ENCODE peak calls at places on chromosomes 2 and 18, in four cellular contexts. K, Q, F and B are unnamed samples.

GRCh38 chr2:49901202-49901865 is 747.0 kb upstream of the FSHR start:
- DNase-seq in Q (no peak), K (no peak), F (no peak), B (no peak)

GRCh38 chr2:31319391-31320175 is 85.6 kb downstream of the EHD3 start:
- DNase-seq in K (no peak), Q (no peak), F (peak; percentile 32), B (no peak)

GRCh38 chr18:25743661-25744151 is 346.7 kb downstream of the SS18 start:
- DNase-seq in Q (peak; percentile 56), K (no peak), F (no peak), B (no peak)

GRCh38 chr18:9094307-9095226 is 7.9 kb upstream of the NDUFV2 start:
- DNase-seq in F (no peak), K (peak; percentile 92), Q (no peak), B (no peak)

GRCh38 chr2:151095463-151095862 is 166.2 kb downstream of the RBM43 start:
- DNase-seq in F (no peak), Q (no peak), K (no peak), B (no peak)

GRCh38 chr2:189305291-189305943 is 125.9 kb upstream of the COL5A2 start:
- DNase-seq in Q (no peak), F (no peak), K (no peak), B (no peak)

GRCh38 chr18:57025525-57025924 is 121.4 kb upstream of the BOD1L2 start:
- DNase-seq in Q (no peak), K (no peak), F (no peak), B (no peak)

GRCh38 chr18:23226930-23227728 is 91.8 kb downstream of the CABLES1 start:
- DNase-seq in Q (no peak), K (no peak), F (no peak), B (no peak)

GRCh38 chr18:12317664-12318333 is 9.8 kb downstream of the TUBB6 start:
- DNase-seq in F (no peak), K (no peak), Q (no peak), B (no peak)

GRCh38 chr2:204479557-204479956 is 65.7 kb upstream of the PARD3B start:
- DNase-seq in K (no peak), Q (no peak), F (no peak), B (no peak)

GRCh38 chr18:10230072-10230471 is 224.4 kb upstream of the APCDD1 start:
- DNase-seq in F (no peak), K (peak; percentile 23), Q (peak; percentile 21), B (no peak)

GRCh38 chr2:26456701-26457224 is 21.2 kb downstream of the OTOF start:
- DNase-seq in K (peak; percentile 82), Q (no peak), F (no peak), B (no peak)

GRCh38 chr2:164737612-164738081 is 104.0 kb downstream of the COBLL1 start:
- DNase-seq in K (peak; percentile 82), F (no peak), Q (peak; percentile 69), B (peak; percentile 46)

GRCh38 chr18:59502222-59502898 is 143.3 kb upstream of the LMAN1 start:
- DNase-seq in Q (no peak), K (no peak), F (no peak), B (no peak)

GRCh38 chr2:223442874-223443273 is 159.3 kb downstream of the SCG2 start:
- DNase-seq in Q (no peak), K (no peak), F (no peak), B (no peak)

GRCh38 chr2:187875271-187875670 is 321.0 kb upstream of the TFPI start:
- DNase-seq in K (no peak), Q (no peak), F (no peak), B (no peak)

GRCh38 chr2:54763636-54764291 is 40.3 kb downstream of the EML6 start:
- DNase-seq in Q (no peak), F (no peak), K (no peak), B (no peak)

GRCh38 chr2:73085691-73086090 is 14.2 kb upstream of the SFXN5 start:
- DNase-seq in K (peak; percentile 74), F (no peak), Q (peak; percentile 57), B (peak; percentile 78)

GRCh38 chr2:26840937-26841610 is 6.9 kb upstream of the DPYSL5 start:
- DNase-seq in Q (no peak), F (no peak), K (peak; percentile 15), B (peak; percentile 38)

GRCh38 chr2:233912799-233913423 is 4.3 kb upstream of the TRPM8 start:
- DNase-seq in K (peak; percentile 41), F (no peak), Q (no peak), B (no peak)

GRCh38 chr2:197210450-197210849 is 100.1 kb downstream of the ANKRD44 start:
- DNase-seq in F (no peak), K (no peak), Q (no peak), B (peak; percentile 8)

GRCh38 chr18:62425465-62426190 is 97.2 kb upstream of the ZCCHC2 start:
- DNase-seq in F (no peak), Q (peak; percentile 77), K (peak; percentile 88), B (peak; percentile 82)

GRCh38 chr18:55838841-55839240 is 250.8 kb upstream of the TCF4 start:
- DNase-seq in Q (no peak), K (no peak), F (no peak), B (no peak)

GRCh38 chr2:129255610-129256313 is 723.7 kb upstream of the RAB6C start:
- DNase-seq in F (no peak), K (no peak), Q (no peak), B (no peak)

GRCh38 chr2:101124684-101125366 is 26.4 kb downstream of the TBC1D8 start:
- DNase-seq in K (peak; percentile 96), F (no peak), Q (no peak), B (no peak)

GRCh38 chr18:70181015-70181414 is 24.5 kb downstream of the RTTN start:
- DNase-seq in F (no peak), Q (no peak), K (peak; percentile 69), B (no peak)
- H2AFZ ChIP-seq in F (no peak overlapping the region), Q (no peak overlapping the region), K (no peak overlapping the region), B (no peak overlapping the region)

GRCh38 chr2:60529111-60529510 is 24.3 kb downstream of the BCL11A start:
- DNase-seq in F (no peak), K (no peak), Q (no peak), B (no peak)
- TF ChIP-seq RFX5 in F (no peak), K (no peak), Q (no peak), B (no peak)

GRCh38 chr2:70133127-70133452 is 45.8 kb downstream of the PCBP1 start:
- DNase-seq in K (no peak), Q (no peak), F (no peak), B (no peak)

GRCh38 chr2:70132244-70133126 is 45.2 kb downstream of the PCBP1 start:
- DNase-seq in F (no peak), K (peak; percentile 86), Q (no peak), B (no peak)

GRCh38 chr2:70127920-70128444 is 40.7 kb downstream of the PCBP1 start:
- DNase-seq in Q (no peak), F (no peak), K (no peak), B (no peak)

GRCh38 chr2:70133521-70134348 is 46.5 kb downstream of the PCBP1 start:
- DNase-seq in F (no peak), K (no peak), Q (no peak), B (no peak)
- TF ChIP-seq CREB1 in F (peak; percentile 39), K (no peak), Q (no peak), B (no peak)

GRCh38 chr2:232447638-232448472 is 8.1 kb upstream of the ALPI start:
- DNase-seq in F (no peak), K (no peak), Q (no peak), B (no peak)
- H2AFZ ChIP-seq in F (no peak overlapping the region), K (no peak overlapping the region), Q (no peak overlapping the region), B (no peak overlapping the region)

GRCh38 chr2:241134711-241135110 is 14.6 kb downstream of the PASK start:
- DNase-seq in F (no peak), Q (no peak), K (no peak), B (no peak)
- TF ChIP-seq RFX5 in F (no peak), Q (no peak), K (no peak), B (no peak)